ENCODE peak calls at places on chromosome 15, in nine cellular contexts. Z is CD8-positive, alpha-beta T cell; E is SK-N-SH; W is dorsolateral prefrontal cortex; S is Peyer's patch; T is tibial artery; U is RWPE1; N is OCI-LY7; H is H9. B is an unnamed sample.

GRCh38 chr15:48681274-48681840 is 35.8 kb upstream of the FBN1 start:
- DNase-seq in Z (no peak), E (peak), W (no peak), S (no peak), T (no peak), U (no peak), N (no peak), H (no peak), B (no peak)

GRCh38 chr15:63491979-63492378 is 12.4 kb upstream of the USP3 start:
- DNase-seq in Z (no peak), E (no peak), W (no peak), S (no peak), T (no peak), U (no peak), N (no peak), H (no peak), B (no peak)

GRCh38 chr15:62506217-62506805 is 341.2 kb upstream of the C2CD4B start:
- DNase-seq in Z (no peak), E (no peak), W (no peak), S (no peak), T (no peak), U (peak), N (no peak), H (no peak), B (no peak)

GRCh38 chr15:77836116-77836798 is 203.5 kb upstream of the LINGO1 start:
- DNase-seq in Z (no peak), E (peak), W (no peak), S (no peak), T (peak), U (peak), N (peak), H (peak), B (peak)

GRCh38 chr15:71810256-71811035 is at the start of gene NR2E3:
- DNase-seq in Z (no peak), E (peak), W (no peak), S (no peak), T (no peak), U (no peak), N (no peak), H (no peak), B (no peak)

GRCh38 chr15:87322845-87323244 is 933.7 kb downstream of the NTRK3 start:
- DNase-seq in Z (no peak), E (no peak), W (no peak), S (no peak), T (no peak), U (no peak), N (no peak), H (no peak), B (no peak)

GRCh38 chr15:50225057-50225456 is 40.5 kb downstream of the HDC start:
- DNase-seq in Z (no peak), E (no peak), W (no peak), S (no peak), T (no peak), U (no peak), N (no peak), H (no peak), B (no peak)

GRCh38 chr15:40501487-40501886 is 30.7 kb downstream of the CHST14 start:
- DNase-seq in Z (no peak), E (no peak), W (no peak), S (no peak), T (no peak), U (peak), N (no peak), H (no peak), B (no peak)

GRCh38 chr15:79007066-79007465 is 62.2 kb upstream of the CTSH start:
- DNase-seq in Z (no peak), E (peak), W (no peak), S (peak), T (no peak), U (no peak), N (peak), H (peak), B (no peak)

GRCh38 chr15:88932271-88932874 is 19.2 kb upstream of the MFGE8 start:
- DNase-seq in Z (no peak), E (no peak), W (peak), S (no peak), T (no peak), U (no peak), N (no peak), H (no peak), B (no peak)

GRCh38 chr15:62758952-62759349 is 283.6 kb upstream of the TPM1 start:
- DNase-seq in Z (no peak), E (no peak), W (no peak), S (no peak), T (no peak), U (no peak), N (no peak), H (no peak), B (no peak)

GRCh38 chr15:60913901-60914300 is 315.2 kb downstream of the RORA start:
- DNase-seq in Z (no peak), E (no peak), W (no peak), S (no peak), T (no peak), U (no peak), N (no peak), H (no peak), B (no peak)

GRCh38 chr15:62124953-62125263 is 40.2 kb downstream of the C2CD4B start:
- DNase-seq in Z (no peak), E (no peak), W (no peak), S (no peak), T (no peak), U (no peak), N (peak), H (no peak), B (no peak)

GRCh38 chr15:75164625-75165024 is 37.1 kb upstream of the C15orf39 start:
- DNase-seq in Z (no peak), E (no peak), W (no peak), S (no peak), T (no peak), U (no peak), N (no peak), H (no peak), B (no peak)

GRCh38 chr15:98779463-98780071 is 131.2 kb downstream of the IGF1R start:
- DNase-seq in Z (peak), E (peak), W (peak), S (peak), T (peak), U (peak), N (peak), H (peak), B (no peak)

GRCh38 chr15:71051539-71051938 is 63.7 kb upstream of the THSD4 start:
- DNase-seq in Z (no peak), E (no peak), W (no peak), S (no peak), T (no peak), U (no peak), N (no peak), H (no peak), B (no peak)

GRCh38 chr15:97995881-97996603 is 35.5 kb downstream of the ARRDC4 start:
- DNase-seq in Z (no peak), E (no peak), W (no peak), S (no peak), T (no peak), U (no peak), N (peak), H (peak), B (no peak)

GRCh38 chr15:92907880-92908279 is 7.8 kb downstream of the CHD2 start:
- DNase-seq in Z (no peak), E (no peak), W (peak), S (no peak), T (no peak), U (no peak), N (no peak), H (no peak), B (no peak)

GRCh38 chr15:91881551-91882297 is 28.2 kb downstream of the SLCO3A1 start:
- DNase-seq in Z (no peak), E (no peak), W (no peak), S (no peak), T (no peak), U (no peak), N (no peak), H (no peak), B (no peak)

GRCh38 chr15:28944286-28944685 is 58.5 kb downstream of the APBA2 start:
- DNase-seq in Z (no peak), E (no peak), W (no peak), S (no peak), T (peak), U (no peak), N (no peak), H (peak), B (no peak)

GRCh38 chr15:77508541-77509505 is 88.1 kb downstream of the HMG20A start:
- DNase-seq in Z (no peak), E (no peak), W (no peak), S (no peak), T (peak), U (no peak), N (no peak), H (no peak), B (no peak)

GRCh38 chr15:81181220-81181619 is 15.5 kb upstream of the IL16 start:
- DNase-seq in Z (no peak), E (no peak), W (no peak), S (no peak), T (no peak), U (no peak), N (no peak), H (no peak), B (no peak)

GRCh38 chr15:60353245-60353940 is 44.4 kb downstream of the ANXA2 start:
- DNase-seq in Z (no peak), E (no peak), W (no peak), S (no peak), T (no peak), U (no peak), N (no peak), H (no peak), B (no peak)

GRCh38 chr15:71066983-71067382 is 48.3 kb upstream of the THSD4 start:
- DNase-seq in Z (no peak), E (no peak), W (no peak), S (no peak), T (no peak), U (no peak), N (no peak), H (no peak), B (no peak)

GRCh38 chr15:93070901-93071300 is 18.1 kb downstream of the RGMA start:
- DNase-seq in Z (no peak), E (no peak), W (no peak), S (no peak), T (no peak), U (no peak), N (no peak), H (no peak), B (no peak)

DNA sequence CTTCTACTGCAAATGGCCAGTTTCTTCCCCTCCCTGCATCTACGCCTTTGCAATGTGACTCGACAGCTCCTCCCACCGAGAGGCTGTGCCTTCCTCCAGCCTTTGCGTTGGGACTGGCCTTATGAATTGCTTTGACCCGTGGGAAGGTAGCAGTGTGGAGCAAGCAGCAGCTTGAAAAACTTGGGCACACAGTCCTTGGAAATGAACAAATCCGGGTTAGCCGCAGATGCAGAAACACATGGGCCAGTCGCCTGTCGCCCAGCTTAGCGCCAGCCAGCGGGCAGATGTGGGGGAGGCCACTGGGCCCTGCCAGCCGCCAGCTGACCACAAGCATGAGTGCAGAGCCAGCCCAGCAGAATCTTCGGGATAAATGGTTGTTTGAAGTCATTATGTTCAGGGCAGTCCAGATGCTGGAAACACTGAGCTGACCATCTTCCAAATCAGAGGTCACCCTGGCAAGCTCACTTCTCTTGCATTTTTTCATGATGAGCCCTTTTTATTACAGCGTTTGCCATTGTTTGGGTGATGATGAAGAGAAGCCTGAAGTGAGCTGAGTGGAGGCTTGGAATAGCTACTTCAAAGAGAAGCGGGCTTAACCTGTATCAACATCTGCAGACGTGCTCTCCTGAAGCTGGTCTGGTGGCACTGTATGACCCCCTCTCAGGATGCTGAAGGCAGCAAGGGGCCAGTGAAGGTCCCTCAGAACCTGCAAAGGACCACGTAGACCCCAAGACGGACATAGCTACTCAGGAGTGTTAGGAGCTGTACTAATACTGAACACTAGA is 9.8 kb downstream of the SELENOS start:
- DNase-seq in Z (no peak), E (no peak), W (peak), S (no peak), T (peak), U (no peak), N (no peak), H (peak), B (no peak)
- TF ChIP-seq CTCF in Z (no peak), E (no peak), W (no peak), S (no peak), T (no peak), U (no peak), N (no peak), H (no peak), B (no peak)

DNA sequence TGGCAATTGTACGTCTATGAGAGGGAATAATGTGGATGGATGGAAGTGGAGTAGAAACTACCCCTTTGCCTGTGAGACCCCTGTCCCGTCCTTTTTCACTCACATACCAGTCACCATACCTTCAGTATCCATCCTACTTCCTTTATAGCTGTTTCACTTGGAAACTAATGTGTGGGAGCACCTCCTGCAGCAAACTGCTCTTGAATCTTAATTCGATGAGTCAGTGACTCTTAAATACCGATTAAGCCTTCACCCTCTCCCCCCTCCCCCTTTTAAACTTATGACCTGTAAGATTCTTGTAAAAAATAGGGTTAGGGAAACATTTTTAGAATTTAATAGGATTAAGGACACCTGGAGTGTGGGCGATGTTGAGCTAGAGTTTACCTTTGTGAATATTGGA is 812 bp downstream of the SPRED1 start:
- DNase-seq in Z (no peak), E (no peak), W (no peak), S (no peak), T (no peak), U (peak), N (peak), H (no peak), B (no peak)
- H3K27ac ChIP-seq in Z (no peak), E (peak), W (peak), S (peak), T (peak), U (peak), N (no peak), H (peak), B (peak)

GRCh38 chr15:51403072-51403878 is 61.8 kb downstream of the GLDN start:
- DNase-seq in Z (no peak), E (peak), W (no peak), S (no peak), T (no peak), U (no peak), N (peak), H (peak), B (no peak)
- TF ChIP-seq CTCF in Z (no peak), E (peak), W (peak), S (peak), T (peak), U (peak), N (peak), H (peak), B (peak)

GRCh38 chr15:59174846-59175831 is 31.5 kb upstream of the LDHAL6B start:
- DNase-seq in Z (no peak), E (peak), W (peak), S (peak), T (no peak), U (no peak), N (peak), H (peak), B (peak)
- H3K27ac ChIP-seq in Z (no peak), E (no peak), W (peak), S (peak), T (peak), U (peak), N (no peak), H (no peak), B (peak)

DNA sequence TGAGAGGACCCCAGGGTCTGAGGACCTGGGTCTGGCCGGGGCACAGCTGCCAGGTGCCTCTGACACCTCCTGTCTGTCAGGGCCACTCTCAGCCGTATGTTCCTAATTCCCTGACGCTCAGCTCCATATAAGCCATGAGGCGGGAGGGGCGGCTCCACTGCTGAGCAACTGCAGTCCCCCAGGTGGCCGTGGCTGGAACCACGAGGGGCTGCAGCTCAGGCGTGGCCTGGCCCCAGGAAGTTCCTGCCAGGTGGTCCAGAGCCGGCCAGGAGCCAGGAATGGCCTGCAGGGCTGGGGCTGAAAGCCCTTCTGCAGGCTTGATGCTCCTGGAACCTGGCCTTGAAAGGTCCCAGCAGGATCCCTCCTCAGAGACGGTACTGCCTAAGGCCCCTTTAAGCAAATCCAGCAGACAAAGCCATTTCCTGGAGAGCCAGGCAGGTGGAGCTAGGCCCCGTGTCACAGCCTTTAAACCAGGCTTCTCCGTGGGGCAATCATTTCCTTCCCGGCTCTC is 118.0 kb downstream of the CHSY1 start:
- DNase-seq in Z (no peak), E (peak), W (no peak), S (no peak), T (no peak), U (no peak), N (no peak), H (peak), B (no peak)
- TF ChIP-seq CTCF in Z (no peak), E (no peak), W (no peak), S (no peak), T (no peak), U (no peak), N (no peak), H (peak), B (no peak)

GRCh38 chr15:52804526-52805081 is 14.5 kb upstream of the ONECUT1 start:
- DNase-seq in Z (no peak), E (no peak), W (no peak), S (no peak), T (no peak), U (no peak), N (no peak), H (peak), B (no peak)
- H3K27ac ChIP-seq in Z (no peak), E (no peak), W (no peak), S (no peak), T (no peak), U (no peak), N (no peak), H (peak), B (no peak)

GRCh38 chr15:23648920-23649515 is 1.4 kb upstream of the MAGEL2 start:
- DNase-seq in Z (no peak), E (peak), W (peak), S (no peak), T (no peak), U (peak), N (peak), H (no peak), B (no peak)
- TF ChIP-seq CTCF in Z (no peak), E (peak), W (peak), S (peak), T (peak), U (peak), N (peak), H (peak), B (peak)

GRCh38 chr15:68289621-68290352 is 12.2 kb downstream of the FEM1B start:
- DNase-seq in Z (no peak), E (no peak), W (no peak), S (no peak), T (no peak), U (no peak), N (no peak), H (no peak), B (no peak)
- H3K27ac ChIP-seq in Z (no peak), E (no peak), W (no peak), S (no peak), T (no peak), U (no peak), N (no peak), H (no peak), B (no peak)

DNA sequence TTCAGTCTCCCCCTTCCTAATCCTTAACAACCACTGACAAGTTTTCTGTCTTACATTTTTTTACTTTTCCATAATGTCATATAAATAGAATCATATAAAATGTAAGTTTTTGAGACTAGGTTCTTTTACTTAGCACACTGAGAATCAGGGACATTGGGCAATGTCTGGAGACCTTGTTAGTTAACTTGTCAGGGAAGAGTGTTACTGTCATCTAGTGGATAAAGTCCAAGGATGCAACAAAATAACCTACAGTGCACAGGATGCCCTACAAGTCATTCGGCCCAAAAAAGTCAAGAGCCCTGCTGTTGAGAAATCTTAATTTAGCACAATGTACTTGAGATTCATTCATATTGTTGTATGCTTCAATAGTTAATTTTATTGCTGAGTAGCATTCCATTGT is 95.6 kb upstream of the MCTP2 start:
- DNase-seq in Z (no peak), E (no peak), W (no peak), S (no peak), T (no peak), U (no peak), N (peak), H (no peak), B (no peak)
- TF ChIP-seq CTCF in Z (no peak), E (peak), W (no peak), S (no peak), T (no peak), U (peak), N (peak), H (peak), B (peak)